ENCODE peak calls at places on chromosomes 4 and X, in six cellular contexts. H, K, F, V, S and I are unnamed samples.

GRCh38 chrX:119541188-119541587 is 24.0 kb downstream of the STEEP1 start:
- DNase-seq in H (peak), K (no peak), F (no peak), V (peak), S (no peak), I (no peak)

GRCh38 chrX:413322-414201 is 26.9 kb upstream of the PPP2R3B start:
- DNase-seq in H (no peak), K (no peak), F (peak), V (no peak), S (no peak), I (no peak)

GRCh38 chrX:131704136-131704695 is 160.3 kb downstream of the OR13H1 start:
- DNase-seq in H (no peak), K (peak), F (no peak), V (no peak), S (no peak), I (no peak)

GRCh38 chrX:7059214-7059838 is 88.2 kb upstream of the STS start:
- DNase-seq in H (no peak), K (no peak), F (no peak), V (no peak), S (no peak), I (no peak)

GRCh38 chr4:71540749-71541269 is 202.0 kb downstream of the SLC4A4 start:
- DNase-seq in H (no peak), K (peak), F (no peak), V (no peak), S (no peak), I (no peak)

GRCh38 chr4:108512615-108513505 is 107.5 kb upstream of the RPL34 start:
- DNase-seq in H (peak), K (peak), F (no peak), V (no peak), S (peak), I (no peak)

GRCh38 chr4:17544205-17544604 is 29.2 kb downstream of the CLRN2 start:
- DNase-seq in H (no peak), K (no peak), F (peak), V (no peak), S (no peak), I (peak)

GRCh38 chr4:169305651-169306050 is 34.9 kb upstream of the SH3RF1 start:
- DNase-seq in H (no peak), K (no peak), F (no peak), V (no peak), S (no peak), I (no peak)

GRCh38 chr4:6198278-6198677 is 2.1 kb downstream of the JAKMIP1 start:
- DNase-seq in H (no peak), K (no peak), F (no peak), V (no peak), S (peak), I (no peak)

GRCh38 chrX:68831405-68832100 is 2.7 kb downstream of the EFNB1 start:
- DNase-seq in H (no peak), K (no peak), F (no peak), V (no peak), S (no peak), I (no peak)

GRCh38 chr4:186724861-186725419 is 1.3 kb upstream of the FAT1 start:
- DNase-seq in H (peak), K (no peak), F (no peak), V (no peak), S (no peak), I (no peak)

GRCh38 chr4:76373919-76374552 is 46.9 kb downstream of the CCDC158 start:
- DNase-seq in H (no peak), K (no peak), F (no peak), V (no peak), S (no peak), I (no peak)

GRCh38 chrX:130523460-130524394 is 121.9 kb downstream of the RBMX2 start:
- DNase-seq in H (no peak), K (peak), F (peak), V (no peak), S (no peak), I (peak)

GRCh38 chrX:49840679-49841078 is 11.6 kb downstream of the PAGE4 start:
- DNase-seq in H (peak), K (peak), F (peak), V (peak), S (peak), I (peak)

GRCh38 chr4:74123065-74123728 is 24.2 kb upstream of the CXCL2 start:
- DNase-seq in H (no peak), K (peak), F (no peak), V (no peak), S (no peak), I (no peak)

GRCh38 chrX:11355259-11355909 is 62.2 kb downstream of the AMELX start:
- DNase-seq in H (no peak), K (no peak), F (no peak), V (no peak), S (no peak), I (no peak)

GRCh38 chr4:110175634-110176033 is 22.8 kb downstream of the ELOVL6 start:
- DNase-seq in H (no peak), K (no peak), F (no peak), V (no peak), S (no peak), I (no peak)

GRCh38 chrX:135391734-135392133 is 30.0 kb upstream of the SMIM10L2A start:
- DNase-seq in H (no peak), K (no peak), F (no peak), V (no peak), S (no peak), I (no peak)

GRCh38 chr4:98298022-98298421 is 36.8 kb downstream of the RAP1GDS1 start:
- DNase-seq in H (no peak), K (no peak), F (no peak), V (no peak), S (no peak), I (no peak)